ENCODE peak calls at places on chromosomes 4 and X, in six cellular contexts. S is GM06990; N is activated CD4-positive, alpha-beta T cell treated with anti-CD3 and anti-CD28 coated beads, Interleukin-2, amount 50 U/mL, for 48 hours; M is CD8-positive, alpha-beta memory T cell; T is substantia nigra; H is astrocyte of the cerebellum. O is an unnamed sample.

GRCh38 chr4:3369781-3370660 is 71.7 kb upstream of the HGFAC start:
- DNase-seq in S (no peak), N (peak; percentile 28), M (no peak), T (peak; percentile 64), H (peak; percentile 70), O (no peak)

GRCh38 chr4:67933755-67934154 is 29.5 kb downstream of the TMPRSS11A start:
- DNase-seq in S (no peak), N (no peak), M (no peak), T (peak; percentile 1), H (no peak), O (no peak)

GRCh38 chr4:158094413-158095110 is 78.3 kb downstream of the GASK1B start:
- DNase-seq in S (no peak), N (no peak), M (no peak), T (no peak), H (peak; percentile 23), O (no peak)

GRCh38 chrX:43573441-43574015 is 82.6 kb upstream of the MAOA start:
- DNase-seq in S (no peak), N (no peak), M (no peak), T (no peak), H (peak; percentile 19), O (no peak)

GRCh38 chr4:6889101-6889735 is 20.4 kb upstream of the TBC1D14 start:
- DNase-seq in S (no peak), N (no peak), M (no peak), T (no peak), H (no peak), O (no peak)

GRCh38 chr4:115357767-115358166 is 244.3 kb upstream of the NDST4 start:
- DNase-seq in S (no peak), N (no peak), M (no peak), T (no peak), H (no peak), O (no peak)

GRCh38 chr4:168509786-168510185 is 12.9 kb downstream of the PALLD start:
- DNase-seq in S (no peak), N (no peak), M (no peak), T (no peak), H (no peak), O (no peak)

GRCh38 chr4:75696036-75696435 is 22.8 kb upstream of the G3BP2 start:
- DNase-seq in S (no peak), N (no peak), M (no peak), T (no peak), H (no peak), O (no peak)

GRCh38 chrX:12421918-12422317 is 283.6 kb downstream of the FRMPD4 start:
- DNase-seq in S (no peak), N (no peak), M (no peak), T (no peak), H (no peak), O (no peak)

GRCh38 chrX:142891046-142891445 is 134.7 kb upstream of the SPANXN4 start:
- DNase-seq in S (no peak), N (no peak), M (no peak), T (no peak), H (no peak), O (no peak)

GRCh38 chr4:10619220-10619619 is 65.3 kb downstream of the CLNK start:
- DNase-seq in S (no peak), N (no peak), M (no peak), T (peak; percentile 55), H (peak; percentile 96), O (no peak)

GRCh38 chrX:104310084-104310483 is 55.4 kb upstream of the ESX1 start:
- DNase-seq in S (no peak), N (no peak), M (no peak), T (no peak), H (no peak), O (no peak)

GRCh38 chr4:135319685-135320084 is 1118.1 kb upstream of the PABPC4L start:
- DNase-seq in S (no peak), N (no peak), M (no peak), T (no peak), H (no peak), O (no peak)

GRCh38 chr4:83074086-83074704 is 39.2 kb downstream of the COPS4 start:
- DNase-seq in S (peak; percentile 37), N (no peak), M (peak; percentile 37), T (peak; percentile 4), H (peak; percentile 79), O (no peak)

GRCh38 chrX:5916945-5917344 is 311.7 kb downstream of the NLGN4X start:
- DNase-seq in S (no peak), N (no peak), M (no peak), T (no peak), H (no peak), O (no peak)

GRCh38 chrX:149540621-149541520 is at the start of gene EOLA1:
- DNase-seq in S (peak; percentile 89), N (peak; percentile 86), M (peak; percentile 81), T (peak; percentile 93), H (peak; percentile 84), O (peak; percentile 77)

GRCh38 chrX:68686684-68687045 is 39.2 kb downstream of the STARD8 start:
- DNase-seq in S (no peak), N (peak; percentile 2), M (no peak), T (no peak), H (no peak), O (no peak)

GRCh38 chr4:169345207-169345788 is 74.5 kb upstream of the SH3RF1 start:
- DNase-seq in S (no peak), N (no peak), M (no peak), T (peak; percentile 57), H (no peak), O (no peak)

GRCh38 chrX:48683411-48683982 is at the start of gene WAS:
- DNase-seq in S (peak; percentile 68), N (peak; percentile 44), M (peak; percentile 19), T (no peak), H (no peak), O (peak; percentile 32)

GRCh38 chrX:4560192-4560591 is 846.7 kb upstream of the PRKX start:
- DNase-seq in S (no peak), N (no peak), M (no peak), T (no peak), H (no peak), O (no peak)

GRCh38 chr4:180913750-180914149 is 1329.5 kb upstream of the TENM3 start:
- DNase-seq in S (no peak), N (no peak), M (no peak), T (no peak), H (no peak), O (no peak)

GRCh38 chr4:162164881-162165528 is 1.2 kb upstream of the FSTL5 start:
- DNase-seq in S (no peak), N (no peak), M (no peak), T (no peak), H (no peak), O (no peak)

GRCh38 chrX:107576841-107577240 is 51.5 kb upstream of the PRPS1 start:
- DNase-seq in S (peak; percentile 41), N (peak; percentile 11), M (no peak), T (no peak), H (no peak), O (no peak)

GRCh38 chr4:7356667-7357295 is 77.9 kb downstream of the PSAPL1 start:
- DNase-seq in S (no peak), N (no peak), M (no peak), T (no peak), H (no peak), O (no peak)

GRCh38 chrX:129523076-129524055 is at the start of gene SMARCA1:
- DNase-seq in S (no peak), N (no peak), M (no peak), T (peak; percentile 53), H (no peak), O (no peak)

GRCh38 chrX:1124531-1124930 is 87.9 kb downstream of the CRLF2 start:
- DNase-seq in S (no peak), N (no peak), M (no peak), T (no peak), H (no peak), O (no peak)

GRCh38 chr4:23890369-23891063 is 669 bp upstream of the PPARGC1A start:
- DNase-seq in S (no peak), N (no peak), M (no peak), T (no peak), H (no peak), O (no peak)

GRCh38 chrX:41796577-41796976 is 72.6 kb downstream of the GPR82 start:
- DNase-seq in S (no peak), N (no peak), M (no peak), T (no peak), H (no peak), O (no peak)

GRCh38 chr4:82618321-82618720 is 56.5 kb upstream of the TMEM150C start:
- DNase-seq in S (no peak), N (no peak), M (no peak), T (no peak), H (peak; percentile 79), O (no peak)

GRCh38 chr4:86556791-86557415 is 37.2 kb upstream of the PTPN13 start:
- DNase-seq in S (peak; percentile 29), N (no peak), M (no peak), T (no peak), H (no peak), O (no peak)

GRCh38 chr4:173684223-173684622 is 154.2 kb upstream of the HAND2 start:
- DNase-seq in S (no peak), N (no peak), M (no peak), T (no peak), H (no peak), O (no peak)

GRCh38 chr4:20626326-20626725 is 73.9 kb upstream of the PACRGL start:
- DNase-seq in S (no peak), N (no peak), M (no peak), T (no peak), H (no peak), O (no peak)

GRCh38 chrX:72308566-72309296 is 3.0 kb upstream of the CITED1 start:
- DNase-seq in S (peak; percentile 42), N (peak; percentile 31), M (peak; percentile 3), T (peak; percentile 66), H (peak; percentile 26), O (peak; percentile 28)

GRCh38 chrX:69109706-69110635 is 55.3 kb downstream of the PJA1 start:
- DNase-seq in S (no peak), N (no peak), M (no peak), T (no peak), H (no peak), O (no peak)

GRCh38 chr4:182576609-182577289 is 333.5 kb downstream of the TENM3 start:
- DNase-seq in S (no peak), N (no peak), M (no peak), T (no peak), H (no peak), O (no peak)

GRCh38 chr4:99403380-99404194 is 31.6 kb downstream of the ADH7 start:
- DNase-seq in S (no peak), N (no peak), M (no peak), T (no peak), H (no peak), O (no peak)

GRCh38 chrX:2676794-2677675 is 14.1 kb upstream of the CD99 start:
- DNase-seq in S (no peak), N (no peak), M (no peak), T (no peak), H (no peak), O (no peak)

GRCh38 chr4:1749826-1750225 is 28.5 kb downstream of the TACC3 start:
- DNase-seq in S (no peak), N (no peak), M (no peak), T (no peak), H (no peak), O (no peak)

GRCh38 chr4:161869511-161869910 is 294.3 kb downstream of the FSTL5 start:
- DNase-seq in S (no peak), N (no peak), M (no peak), T (peak; percentile 41), H (no peak), O (no peak)

GRCh38 chr4:59612235-59612634 is 1587.9 kb upstream of the ADGRL3 start:
- DNase-seq in S (no peak), N (no peak), M (no peak), T (no peak), H (peak; percentile 38), O (no peak)